ENCODE peak calls at places on chromosomes 5 and 9, in ten cellular contexts. P is CD4-positive, alpha-beta T cell; J is lung; O is psoas muscle; W is lower lobe of right lung; Y is CD8-positive, alpha-beta T cell; G is brain microvascular endothelial cell; I is testis; Z is HepG2; H is stomach. U is an unnamed sample.

GRCh38 chr5:34944044-34944443 is 14.7 kb downstream of the DNAJC21 start:
- DNase-seq in W (no peak), P (no peak), O (no peak), Z (no peak), J (no peak), H (no peak), G (no peak), Y (no peak), I (no peak), U (no peak)

GRCh38 chr9:127406799-127407504 is 10.0 kb downstream of the SLC2A8 start:
- DNase-seq in Z (no peak), O (no peak), H (no peak), G (no peak), Y (no peak), I (no peak), J (no peak), W (no peak), P (no peak), U (no peak)

GRCh38 chr9:33103381-33104110 is 27.1 kb upstream of the SMU1 start:
- DNase-seq in O (no peak), J (no peak), G (no peak), W (no peak), Z (no peak), P (no peak), Y (no peak), H (no peak), I (peak), U (no peak)

GRCh38 chr9:88742483-88742882 is 207.5 kb downstream of the NXNL2 start:
- DNase-seq in I (no peak), Z (no peak), J (no peak), P (no peak), G (peak), H (no peak), Y (no peak), O (peak), W (no peak), U (no peak)

GRCh38 chr9:38183994-38184568 is 115.1 kb upstream of the SHB start:
- DNase-seq in P (no peak), G (no peak), Z (no peak), H (no peak), J (no peak), I (no peak), O (no peak), W (no peak), Y (no peak), U (no peak)

GRCh38 chr5:132103969-132104391 is 30.4 kb downstream of the CSF2 start:
- DNase-seq in J (no peak), G (no peak), O (no peak), Y (no peak), Z (no peak), I (no peak), H (no peak), W (peak), P (no peak), U (no peak)

GRCh38 chr9:133981958-133982681 is 10.0 kb downstream of the VAV2 start:
- DNase-seq in Y (no peak), W (peak), Z (no peak), O (no peak), G (no peak), J (no peak), H (no peak), I (no peak), P (no peak), U (no peak)

GRCh38 chr5:168713051-168713450 is 133.9 kb upstream of the PANK3 start:
- DNase-seq in Z (no peak), I (no peak), P (no peak), J (no peak), O (no peak), W (no peak), G (no peak), Y (no peak), H (no peak), U (no peak)

GRCh38 chr9:16915126-16915831 is 44.8 kb upstream of the BNC2 start:
- DNase-seq in P (no peak), H (no peak), Y (no peak), Z (no peak), W (no peak), I (no peak), G (no peak), O (peak), J (no peak), U (no peak)

GRCh38 chr5:88480245-88480644 is 211.6 kb upstream of the TMEM161B start:
- DNase-seq in Z (no peak), G (no peak), I (no peak), J (no peak), H (no peak), Y (no peak), W (no peak), P (no peak), O (no peak), U (no peak)

GRCh38 chr9:34463098-34463900 is 4.7 kb downstream of the DNAI1 start:
- DNase-seq in Z (no peak), Y (no peak), P (no peak), J (no peak), H (no peak), W (no peak), G (peak), I (no peak), O (no peak), U (no peak)

GRCh38 chr9:137150485-137151060 is 11.6 kb downstream of the GRIN1 start:
- DNase-seq in H (peak), P (no peak), J (peak), G (peak), Y (no peak), O (no peak), Z (peak), I (peak), W (no peak), U (no peak)

GRCh38 chr5:112419596-112420110 is 576 bp upstream of the EPB41L4A start:
- DNase-seq in P (no peak), W (peak), G (no peak), J (peak), Y (no peak), Z (no peak), H (peak), I (peak), O (no peak), U (peak)

GRCh38 chr9:35538361-35539234 is 48.7 kb downstream of the RUSC2 start:
- DNase-seq in Y (no peak), J (no peak), P (no peak), H (peak), I (peak), G (peak), Z (no peak), O (peak), W (peak), U (peak)

GRCh38 chr5:19258686-19259085 is 729.3 kb downstream of the CDH18 start:
- DNase-seq in Z (no peak), P (no peak), G (no peak), J (no peak), I (peak), W (no peak), O (no peak), H (no peak), Y (no peak), U (no peak)

GRCh38 chr5:113057437-113058052 is 80.9 kb downstream of the DCP2 start:
- DNase-seq in P (no peak), I (no peak), W (no peak), Z (no peak), G (no peak), Y (no peak), J (no peak), H (no peak), O (no peak), U (no peak)

GRCh38 chr5:36950586-36951457 is 74.3 kb downstream of the NIPBL start:
- DNase-seq in O (no peak), H (no peak), W (no peak), P (no peak), G (peak), Z (no peak), I (no peak), J (no peak), Y (no peak), U (no peak)

GRCh38 chr9:93143830-93144530 is 9.9 kb upstream of the NINJ1 start:
- DNase-seq in J (no peak), O (peak), H (no peak), W (no peak), G (no peak), I (no peak), Y (peak), P (peak), Z (no peak), U (no peak)

GRCh38 chr9:35935755-35936509 is 22.0 kb downstream of the OR2S2 start:
- DNase-seq in Z (no peak), W (no peak), Y (no peak), J (no peak), I (no peak), H (no peak), P (no peak), G (peak), O (no peak), U (no peak)

GRCh38 chr5:86623785-86624483 is 6.2 kb downstream of the COX7C start:
- DNase-seq in W (no peak), P (no peak), G (no peak), J (no peak), Y (no peak), H (no peak), I (no peak), O (no peak), Z (no peak), U (no peak)

GRCh38 chr9:115969096-115969495 is 184.5 kb upstream of the PAPPA start:
- DNase-seq in P (no peak), G (no peak), O (no peak), Z (no peak), I (no peak), W (no peak), Y (no peak), J (no peak), H (no peak), U (no peak)

GRCh38 chr9:92266486-92266885 is 27.0 kb downstream of the IARS1 start:
- DNase-seq in O (no peak), W (no peak), H (no peak), I (no peak), P (no peak), J (no peak), Y (no peak), G (no peak), Z (no peak), U (no peak)

GRCh38 chr9:92310562-92310961 is 14.6 kb downstream of the NOL8 start:
- DNase-seq in H (no peak), P (no peak), Y (no peak), I (no peak), W (no peak), G (no peak), J (no peak), O (no peak), Z (no peak), U (no peak)

GRCh38 chr5:143033535-143034260 is 263.5 kb downstream of the ARHGAP26 start:
- DNase-seq in H (no peak), O (no peak), I (no peak), G (peak), Y (no peak), W (no peak), P (no peak), J (no peak), Z (no peak), U (no peak)

DNA sequence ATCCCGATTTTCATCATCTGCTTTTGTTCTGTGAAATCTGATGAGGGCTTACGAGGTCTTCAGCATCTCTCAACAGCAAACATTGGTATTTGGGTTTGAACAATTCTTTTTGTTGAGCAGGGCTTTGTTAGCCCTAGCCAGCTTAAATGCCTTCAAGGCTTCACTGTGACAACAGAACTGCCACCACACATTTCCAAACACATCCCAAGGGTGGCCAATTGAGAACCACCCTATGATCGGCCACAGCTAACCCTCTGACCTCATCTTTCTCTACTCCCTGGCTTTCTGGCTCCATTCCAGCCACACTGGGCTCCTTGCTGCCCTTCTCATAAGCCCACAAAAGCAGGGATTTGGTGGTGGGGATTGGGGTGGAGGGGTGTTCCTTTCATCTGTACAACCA is 17.6 kb downstream of the MTX3 start:
- DNase-seq in Z (no peak), J (no peak), P (no peak), G (no peak), O (no peak), W (no peak), I (no peak), Y (no peak), H (no peak), U (no peak)
- H3K27ac ChIP-seq in Z (no peak), J (no peak), P (no peak), G (no peak), O (no peak), W (no peak), I (no peak), Y (no peak), H (no peak), U (no peak)

GRCh38 chr9:114909657-114910056 is 20.7 kb downstream of the TNFSF8 start:
- DNase-seq in Y (no peak), J (no peak), G (no peak), Z (no peak), P (no peak), W (no peak), O (no peak), I (no peak), H (no peak), U (no peak)

GRCh38 chr9:114913217-114913616 is 17.2 kb downstream of the TNFSF8 start:
- DNase-seq in W (no peak), O (no peak), J (no peak), I (no peak), Y (no peak), G (no peak), P (no peak), H (no peak), Z (no peak), U (no peak)

GRCh38 chr9:114908796-114909448 is 21.5 kb downstream of the TNFSF8 start:
- DNase-seq in Z (no peak), H (no peak), Y (no peak), I (no peak), J (no peak), O (no peak), W (no peak), G (no peak), P (no peak), U (no peak)

GRCh38 chr9:114910541-114910940 is 19.9 kb downstream of the TNFSF8 start:
- DNase-seq in I (no peak), W (no peak), J (no peak), Z (no peak), Y (no peak), H (no peak), P (no peak), O (no peak), G (no peak), U (no peak)

DNA sequence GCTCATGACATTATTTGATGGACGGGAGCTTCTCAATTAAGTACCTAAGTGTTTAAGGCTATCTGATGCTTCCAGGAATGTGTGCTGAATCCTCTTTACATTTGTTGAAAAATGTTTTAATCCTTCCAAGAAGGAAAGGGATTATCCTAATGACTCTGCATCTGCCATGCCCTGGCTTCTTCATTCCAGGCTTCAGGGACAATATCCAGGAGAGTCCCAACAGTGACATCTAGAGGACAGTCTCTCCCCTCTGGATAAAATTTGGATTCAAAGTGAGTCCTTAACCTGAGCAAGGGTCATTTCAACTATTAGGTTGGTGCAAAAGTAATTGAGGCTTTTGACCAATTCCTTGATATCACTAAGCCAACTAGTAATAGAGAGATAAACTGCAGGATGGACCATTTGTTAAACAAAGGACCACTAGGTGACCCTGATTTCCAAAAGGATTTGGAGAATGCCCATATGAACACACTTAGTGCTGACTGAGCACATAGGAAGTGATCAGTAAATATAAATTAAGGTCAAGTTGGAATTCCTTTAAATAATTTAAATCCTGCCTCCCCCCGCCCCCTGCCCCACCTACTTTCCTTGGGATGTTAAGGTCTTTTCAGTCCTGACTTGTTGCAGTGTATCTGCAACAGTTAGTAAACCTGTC is 19.1 kb downstream of the TNFSF8 start:
- DNase-seq in Z (peak), I (peak), H (no peak), W (no peak), P (no peak), O (no peak), J (no peak), Y (no peak), G (no peak), U (no peak)
- TF ChIP-seq CTCF in Z (peak), I (peak), H (no peak), W (peak), P (peak), O (peak), J (peak), Y (no peak), G (peak), U (peak)

GRCh38 chr5:66828046-66828550 is 231.9 kb downstream of the MAST4 start:
- DNase-seq in G (no peak), Y (no peak), J (no peak), H (no peak), W (no peak), P (no peak), O (no peak), I (no peak), Z (no peak), U (no peak)
- H3K27ac ChIP-seq in G (no peak), Y (no peak), J (no peak), H (peak), W (no peak), P (no peak), O (no peak), I (no peak), Z (no peak), U (peak)

GRCh38 chr5:149756354-149756753 is 26.2 kb downstream of the PPARGC1B start:
- DNase-seq in O (no peak), Y (no peak), J (no peak), H (no peak), I (no peak), P (no peak), G (no peak), Z (no peak), W (no peak), U (no peak)
- TF ChIP-seq CTCF in O (no peak), Y (no peak), J (no peak), H (no peak), I (no peak), P (no peak), G (no peak), Z (no peak), W (no peak), U (no peak)

GRCh38 chr5:59036274-59036961 is 453.5 kb downstream of the RAB3C start:
- DNase-seq in W (peak), P (peak), Z (no peak), J (peak), Y (peak), I (no peak), H (no peak), O (peak), G (peak), U (peak)

GRCh38 chr5:59038169-59039002 is 455.5 kb downstream of the RAB3C start:
- DNase-seq in P (no peak), H (no peak), G (no peak), I (peak), J (no peak), W (no peak), Z (no peak), O (peak), Y (no peak), U (no peak)

GRCh38 chr5:59037453-59038168 is 454.7 kb downstream of the RAB3C start:
- DNase-seq in W (no peak), O (no peak), J (no peak), P (no peak), Y (no peak), H (no peak), G (no peak), Z (no peak), I (no peak), U (no peak)

GRCh38 chr5:59035681-59036080 is 452.8 kb downstream of the RAB3C start:
- DNase-seq in Y (no peak), G (no peak), W (no peak), P (no peak), I (no peak), H (no peak), J (no peak), O (no peak), Z (no peak), U (no peak)

DNA sequence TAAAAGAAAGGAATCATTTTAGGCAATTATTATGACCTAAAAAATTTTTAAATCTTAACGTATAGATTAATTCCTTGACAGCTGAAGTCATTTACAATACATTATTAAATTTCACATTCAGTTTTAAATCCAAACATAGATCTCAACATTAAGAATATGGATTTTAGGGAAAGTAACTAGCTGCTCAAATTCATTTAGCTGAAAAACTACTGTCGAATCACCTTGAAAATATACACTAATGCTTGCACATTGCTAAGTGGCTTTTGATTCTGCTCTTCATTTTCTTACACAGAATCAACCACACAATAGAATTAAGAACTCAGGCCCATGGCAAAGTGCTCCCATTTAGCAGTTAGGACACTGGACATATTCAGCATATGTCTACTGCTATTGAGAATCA is 454.2 kb downstream of the RAB3C start:
- DNase-seq in W (no peak), H (no peak), Y (no peak), O (no peak), Z (no peak), J (no peak), I (no peak), G (no peak), P (no peak), U (no peak)
- H3K27ac ChIP-seq in W (peak), H (peak), Y (peak), O (peak), Z (peak), J (no peak), I (no peak), G (peak), P (no peak), U (peak)

GRCh38 chr9:69891696-69892095 is 71.1 kb downstream of the CFAP95 start:
- DNase-seq in P (no peak), O (no peak), Z (no peak), W (no peak), J (no peak), G (no peak), I (no peak), H (no peak), Y (no peak), U (no peak)
- TF ChIP-seq CTCF in P (no peak), O (no peak), Z (no peak), W (no peak), J (no peak), G (no peak), I (no peak), H (no peak), Y (no peak), U (no peak)

DNA sequence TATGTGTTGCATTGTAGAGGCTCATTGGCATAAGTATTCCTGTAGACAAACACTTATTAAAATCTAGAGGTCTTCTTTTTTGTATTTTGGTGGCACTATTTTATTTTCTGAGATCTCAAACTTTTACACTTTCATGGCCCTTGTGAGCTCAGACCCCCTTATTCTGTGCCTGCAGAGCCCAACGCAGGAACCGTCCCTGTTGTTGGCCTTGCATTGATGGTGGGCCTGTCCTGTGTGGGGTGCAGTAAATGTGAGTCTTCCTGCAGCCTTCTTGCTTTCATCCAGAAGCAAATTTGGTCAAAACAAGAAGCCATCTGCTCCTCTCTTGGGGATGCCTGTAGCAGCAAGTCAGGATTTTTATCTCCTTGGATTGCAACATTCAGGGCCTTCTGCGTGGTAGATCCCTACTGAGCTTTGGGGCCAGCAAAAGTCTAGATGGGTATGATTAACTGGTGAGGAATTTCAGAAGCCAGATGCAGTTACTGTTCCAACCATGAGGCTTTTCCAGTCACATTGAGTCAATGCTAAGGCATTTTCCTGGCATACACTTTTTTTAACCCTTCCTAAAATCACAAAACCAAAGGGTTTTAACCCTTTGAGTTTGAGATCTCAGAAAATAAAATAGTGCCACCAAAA is 31.7 kb downstream of the BASP1 start:
- DNase-seq in P (no peak), G (peak), J (no peak), H (no peak), W (no peak), O (no peak), I (no peak), Y (no peak), Z (no peak), U (peak)
- H3K27ac ChIP-seq in P (no peak), G (peak), J (no peak), H (no peak), W (no peak), O (no peak), I (no peak), Y (no peak), Z (no peak), U (no peak)